ENCODE peak calls at places on chromosome 9, in eight cellular contexts. One of them, this sample, is unnamed.

GRCh38 chr9:122777935-122778671 is 10.6 kb upstream of the OR5C1 start:
- DNase-seq in GM23248: peak; percentile 85
- DNase-seq in stimulated activated CD4-positive, alpha-beta T cell treated with anti-CD3 and anti-CD28 coated beads, Interleukin-15, amount 100 ng/mL, for 1 hour: no peak
- DNase-seq in CD4-positive, alpha-beta T cell: no peak
- DNase-seq in activated naive CD4-positive, alpha-beta T cell treated with anti-CD3 and anti-CD28 coated beads for 36 hours: no peak
- DNase-seq in HuH-7.5: no peak
- DNase-seq in substantia nigra: no peak
- DNase-seq in T-helper 17 cell: no peak
- DNase-seq in this sample: no peak

GRCh38 chr9:89924611-89925010 is 319.8 kb downstream of the GADD45G start:
- DNase-seq in GM23248: no peak
- DNase-seq in stimulated activated CD4-positive, alpha-beta T cell treated with anti-CD3 and anti-CD28 coated beads, Interleukin-15, amount 100 ng/mL, for 1 hour: no peak
- DNase-seq in CD4-positive, alpha-beta T cell: no peak
- DNase-seq in activated naive CD4-positive, alpha-beta T cell treated with anti-CD3 and anti-CD28 coated beads for 36 hours: no peak
- DNase-seq in HuH-7.5: no peak
- DNase-seq in substantia nigra: no peak
- DNase-seq in T-helper 17 cell: no peak
- DNase-seq in this sample: no peak

GRCh38 chr9:105672711-105673234 is 10.5 kb downstream of the TAL2 start:
- DNase-seq in GM23248: no peak
- DNase-seq in stimulated activated CD4-positive, alpha-beta T cell treated with anti-CD3 and anti-CD28 coated beads, Interleukin-15, amount 100 ng/mL, for 1 hour: no peak
- DNase-seq in CD4-positive, alpha-beta T cell: no peak
- DNase-seq in activated naive CD4-positive, alpha-beta T cell treated with anti-CD3 and anti-CD28 coated beads for 36 hours: no peak
- DNase-seq in HuH-7.5: no peak
- DNase-seq in substantia nigra: no peak
- DNase-seq in T-helper 17 cell: no peak
- DNase-seq in this sample: peak; percentile 82

GRCh38 chr9:131500939-131501541 is 1.7 kb upstream of the POMT1 start:
- DNase-seq in GM23248: peak; percentile 84
- DNase-seq in stimulated activated CD4-positive, alpha-beta T cell treated with anti-CD3 and anti-CD28 coated beads, Interleukin-15, amount 100 ng/mL, for 1 hour: peak; percentile 19
- DNase-seq in CD4-positive, alpha-beta T cell: peak; percentile 48
- DNase-seq in activated naive CD4-positive, alpha-beta T cell treated with anti-CD3 and anti-CD28 coated beads for 36 hours: peak; percentile 58
- DNase-seq in HuH-7.5: no peak
- DNase-seq in substantia nigra: no peak
- DNase-seq in T-helper 17 cell: no peak
- DNase-seq in this sample: peak; percentile 91

GRCh38 chr9:33250458-33250995 is 10.6 kb downstream of the SPINK4 start:
- DNase-seq in GM23248: peak; percentile 92
- DNase-seq in stimulated activated CD4-positive, alpha-beta T cell treated with anti-CD3 and anti-CD28 coated beads, Interleukin-15, amount 100 ng/mL, for 1 hour: no peak
- DNase-seq in CD4-positive, alpha-beta T cell: no peak
- DNase-seq in activated naive CD4-positive, alpha-beta T cell treated with anti-CD3 and anti-CD28 coated beads for 36 hours: no peak
- DNase-seq in HuH-7.5: no peak
- DNase-seq in substantia nigra: no peak
- DNase-seq in T-helper 17 cell: no peak
- DNase-seq in this sample: no peak

GRCh38 chr9:106954974-106955850 is 92.2 kb downstream of the ZNF462 start:
- DNase-seq in GM23248: peak; percentile 15
- DNase-seq in stimulated activated CD4-positive, alpha-beta T cell treated with anti-CD3 and anti-CD28 coated beads, Interleukin-15, amount 100 ng/mL, for 1 hour: no peak
- DNase-seq in CD4-positive, alpha-beta T cell: no peak
- DNase-seq in activated naive CD4-positive, alpha-beta T cell treated with anti-CD3 and anti-CD28 coated beads for 36 hours: no peak
- DNase-seq in HuH-7.5: no peak
- DNase-seq in substantia nigra: no peak
- DNase-seq in T-helper 17 cell: no peak
- DNase-seq in this sample: no peak

GRCh38 chr9:93576296-93577044 is at the start of gene PHF2:
- DNase-seq in GM23248: peak; percentile 61
- DNase-seq in stimulated activated CD4-positive, alpha-beta T cell treated with anti-CD3 and anti-CD28 coated beads, Interleukin-15, amount 100 ng/mL, for 1 hour: peak; percentile 29
- DNase-seq in CD4-positive, alpha-beta T cell: peak; percentile 47
- DNase-seq in activated naive CD4-positive, alpha-beta T cell treated with anti-CD3 and anti-CD28 coated beads for 36 hours: peak; percentile 21
- DNase-seq in HuH-7.5: peak; percentile 74
- DNase-seq in substantia nigra: no peak
- DNase-seq in T-helper 17 cell: peak; percentile 29
- DNase-seq in this sample: peak; percentile 37

GRCh38 chr9:37324261-37324683 is 98.2 kb upstream of the GRHPR start:
- DNase-seq in GM23248: no peak
- DNase-seq in stimulated activated CD4-positive, alpha-beta T cell treated with anti-CD3 and anti-CD28 coated beads, Interleukin-15, amount 100 ng/mL, for 1 hour: no peak
- DNase-seq in CD4-positive, alpha-beta T cell: no peak
- DNase-seq in activated naive CD4-positive, alpha-beta T cell treated with anti-CD3 and anti-CD28 coated beads for 36 hours: no peak
- DNase-seq in HuH-7.5: no peak
- DNase-seq in substantia nigra: peak; percentile 6
- DNase-seq in T-helper 17 cell: no peak
- DNase-seq in this sample: peak; percentile 58

GRCh38 chr9:14031761-14032279 is 282.1 kb downstream of the NFIB start:
- DNase-seq in GM23248: no peak
- DNase-seq in stimulated activated CD4-positive, alpha-beta T cell treated with anti-CD3 and anti-CD28 coated beads, Interleukin-15, amount 100 ng/mL, for 1 hour: no peak
- DNase-seq in CD4-positive, alpha-beta T cell: no peak
- DNase-seq in activated naive CD4-positive, alpha-beta T cell treated with anti-CD3 and anti-CD28 coated beads for 36 hours: no peak
- DNase-seq in HuH-7.5: no peak
- DNase-seq in substantia nigra: no peak
- DNase-seq in T-helper 17 cell: no peak
- DNase-seq in this sample: no peak

GRCh38 chr9:135993840-135994776 is 32.9 kb upstream of the UBAC1 start:
- DNase-seq in GM23248: no peak
- DNase-seq in stimulated activated CD4-positive, alpha-beta T cell treated with anti-CD3 and anti-CD28 coated beads, Interleukin-15, amount 100 ng/mL, for 1 hour: no peak
- DNase-seq in CD4-positive, alpha-beta T cell: no peak
- DNase-seq in activated naive CD4-positive, alpha-beta T cell treated with anti-CD3 and anti-CD28 coated beads for 36 hours: no peak
- DNase-seq in HuH-7.5: no peak
- DNase-seq in substantia nigra: no peak
- DNase-seq in T-helper 17 cell: no peak
- DNase-seq in this sample: no peak

GRCh38 chr9:71446499-71447411 is 321.6 kb downstream of the CEMIP2 start:
- DNase-seq in GM23248: peak; percentile 81
- DNase-seq in stimulated activated CD4-positive, alpha-beta T cell treated with anti-CD3 and anti-CD28 coated beads, Interleukin-15, amount 100 ng/mL, for 1 hour: peak; percentile 0
- DNase-seq in CD4-positive, alpha-beta T cell: no peak
- DNase-seq in activated naive CD4-positive, alpha-beta T cell treated with anti-CD3 and anti-CD28 coated beads for 36 hours: peak; percentile 78
- DNase-seq in HuH-7.5: peak; percentile 37
- DNase-seq in substantia nigra: no peak
- DNase-seq in T-helper 17 cell: peak; percentile 7
- DNase-seq in this sample: peak; percentile 55

GRCh38 chr9:96057155-96057554 is 181.7 kb downstream of the ERCC6L2 start:
- DNase-seq in GM23248: no peak
- DNase-seq in stimulated activated CD4-positive, alpha-beta T cell treated with anti-CD3 and anti-CD28 coated beads, Interleukin-15, amount 100 ng/mL, for 1 hour: no peak
- DNase-seq in CD4-positive, alpha-beta T cell: no peak
- DNase-seq in activated naive CD4-positive, alpha-beta T cell treated with anti-CD3 and anti-CD28 coated beads for 36 hours: peak; percentile 41
- DNase-seq in HuH-7.5: no peak
- DNase-seq in substantia nigra: no peak
- DNase-seq in T-helper 17 cell: no peak
- DNase-seq in this sample: no peak

GRCh38 chr9:6551126-6551525 is 94.4 kb downstream of the GLDC start:
- DNase-seq in GM23248: no peak
- DNase-seq in stimulated activated CD4-positive, alpha-beta T cell treated with anti-CD3 and anti-CD28 coated beads, Interleukin-15, amount 100 ng/mL, for 1 hour: no peak
- DNase-seq in CD4-positive, alpha-beta T cell: no peak
- DNase-seq in activated naive CD4-positive, alpha-beta T cell treated with anti-CD3 and anti-CD28 coated beads for 36 hours: no peak
- DNase-seq in HuH-7.5: no peak
- DNase-seq in substantia nigra: no peak
- DNase-seq in T-helper 17 cell: no peak
- DNase-seq in this sample: no peak

GRCh38 chr9:121281614-121282291 is 13.8 kb downstream of the GSN start:
- DNase-seq in GM23248: peak; percentile 68
- DNase-seq in stimulated activated CD4-positive, alpha-beta T cell treated with anti-CD3 and anti-CD28 coated beads, Interleukin-15, amount 100 ng/mL, for 1 hour: no peak
- DNase-seq in CD4-positive, alpha-beta T cell: no peak
- DNase-seq in activated naive CD4-positive, alpha-beta T cell treated with anti-CD3 and anti-CD28 coated beads for 36 hours: no peak
- DNase-seq in HuH-7.5: no peak
- DNase-seq in substantia nigra: no peak
- DNase-seq in T-helper 17 cell: no peak
- DNase-seq in this sample: no peak

GRCh38 chr9:35714123-35714522 is 17.9 kb downstream of the TLN1 start:
- DNase-seq in GM23248: no peak
- DNase-seq in stimulated activated CD4-positive, alpha-beta T cell treated with anti-CD3 and anti-CD28 coated beads, Interleukin-15, amount 100 ng/mL, for 1 hour: no peak
- DNase-seq in CD4-positive, alpha-beta T cell: no peak
- DNase-seq in activated naive CD4-positive, alpha-beta T cell treated with anti-CD3 and anti-CD28 coated beads for 36 hours: no peak
- DNase-seq in HuH-7.5: no peak
- DNase-seq in substantia nigra: no peak
- DNase-seq in T-helper 17 cell: no peak
- DNase-seq in this sample: no peak

GRCh38 chr9:85522459-85523092 is 219.2 kb downstream of the AGTPBP1 start:
- DNase-seq in GM23248: peak; percentile 61
- DNase-seq in stimulated activated CD4-positive, alpha-beta T cell treated with anti-CD3 and anti-CD28 coated beads, Interleukin-15, amount 100 ng/mL, for 1 hour: no peak
- DNase-seq in CD4-positive, alpha-beta T cell: no peak
- DNase-seq in activated naive CD4-positive, alpha-beta T cell treated with anti-CD3 and anti-CD28 coated beads for 36 hours: peak; percentile 40
- DNase-seq in HuH-7.5: no peak
- DNase-seq in substantia nigra: no peak
- DNase-seq in T-helper 17 cell: no peak
- DNase-seq in this sample: peak; percentile 64

GRCh38 chr9:127754761-127755557 is 19.9 kb upstream of the TOR2A start:
- DNase-seq in GM23248: no peak
- DNase-seq in stimulated activated CD4-positive, alpha-beta T cell treated with anti-CD3 and anti-CD28 coated beads, Interleukin-15, amount 100 ng/mL, for 1 hour: no peak
- DNase-seq in CD4-positive, alpha-beta T cell: no peak
- DNase-seq in activated naive CD4-positive, alpha-beta T cell treated with anti-CD3 and anti-CD28 coated beads for 36 hours: no peak
- DNase-seq in HuH-7.5: no peak
- DNase-seq in substantia nigra: no peak
- DNase-seq in T-helper 17 cell: no peak
- DNase-seq in this sample: no peak

GRCh38 chr9:36873247-36873875 is 160.7 kb downstream of the PAX5 start:
- DNase-seq in GM23248: peak; percentile 61
- DNase-seq in stimulated activated CD4-positive, alpha-beta T cell treated with anti-CD3 and anti-CD28 coated beads, Interleukin-15, amount 100 ng/mL, for 1 hour: peak; percentile 54
- DNase-seq in CD4-positive, alpha-beta T cell: peak; percentile 76
- DNase-seq in activated naive CD4-positive, alpha-beta T cell treated with anti-CD3 and anti-CD28 coated beads for 36 hours: peak; percentile 84
- DNase-seq in HuH-7.5: peak; percentile 94
- DNase-seq in substantia nigra: no peak
- DNase-seq in T-helper 17 cell: peak; percentile 52
- DNase-seq in this sample: peak; percentile 55

GRCh38 chr9:135489188-135489918 is 9.8 kb downstream of the PPP1R26 start:
- DNase-seq in GM23248: no peak
- DNase-seq in stimulated activated CD4-positive, alpha-beta T cell treated with anti-CD3 and anti-CD28 coated beads, Interleukin-15, amount 100 ng/mL, for 1 hour: no peak
- DNase-seq in CD4-positive, alpha-beta T cell: no peak
- DNase-seq in activated naive CD4-positive, alpha-beta T cell treated with anti-CD3 and anti-CD28 coated beads for 36 hours: no peak
- DNase-seq in HuH-7.5: no peak
- DNase-seq in substantia nigra: no peak
- DNase-seq in T-helper 17 cell: no peak
- DNase-seq in this sample: no peak

GRCh38 chr9:119216891-119217290 is 152.3 kb downstream of the BRINP1 start:
- DNase-seq in GM23248: peak; percentile 58
- DNase-seq in stimulated activated CD4-positive, alpha-beta T cell treated with anti-CD3 and anti-CD28 coated beads, Interleukin-15, amount 100 ng/mL, for 1 hour: no peak
- DNase-seq in CD4-positive, alpha-beta T cell: no peak
- DNase-seq in activated naive CD4-positive, alpha-beta T cell treated with anti-CD3 and anti-CD28 coated beads for 36 hours: no peak
- DNase-seq in HuH-7.5: no peak
- DNase-seq in substantia nigra: peak; percentile 2
- DNase-seq in T-helper 17 cell: no peak
- DNase-seq in this sample: no peak

GRCh38 chr9:82532504-82532903 is 530.4 kb downstream of the RASEF start:
- DNase-seq in GM23248: peak; percentile 8
- DNase-seq in stimulated activated CD4-positive, alpha-beta T cell treated with anti-CD3 and anti-CD28 coated beads, Interleukin-15, amount 100 ng/mL, for 1 hour: no peak
- DNase-seq in CD4-positive, alpha-beta T cell: no peak
- DNase-seq in activated naive CD4-positive, alpha-beta T cell treated with anti-CD3 and anti-CD28 coated beads for 36 hours: no peak
- DNase-seq in HuH-7.5: no peak
- DNase-seq in substantia nigra: no peak
- DNase-seq in T-helper 17 cell: no peak
- DNase-seq in this sample: peak; percentile 2